ENCODE peak calls at places on chromosomes 12 and 14, in six cellular contexts. V is K562, K is lower leg skin, B is GM12878, M is breast epithelium, J is A549. T is an unnamed sample.

GRCh38 chr12:116595186-116595585 is 36.0 kb downstream of the MAP1LC3B2 start:
- DNase-seq in K (peak), V (no peak), M (no peak), J (no peak), B (no peak), T (no peak)

GRCh38 chr12:75759842-75760260 is 248.4 kb upstream of the KRR1 start:
- DNase-seq in M (no peak), K (no peak), V (no peak), B (no peak), J (peak), T (no peak)

GRCh38 chr14:90454041-90455000 is 57.5 kb downstream of the CALM1 start:
- DNase-seq in J (peak), B (no peak), K (peak), V (peak), M (no peak), T (peak)

GRCh38 chr12:124184456-124184855 is 110.4 kb upstream of the RFLNA start:
- DNase-seq in M (no peak), V (no peak), J (no peak), K (no peak), B (no peak), T (no peak)

GRCh38 chr14:89382487-89383170 is 34.4 kb downstream of the FOXN3 start:
- DNase-seq in B (no peak), V (no peak), K (no peak), J (no peak), M (no peak), T (no peak)

GRCh38 chr14:105392161-105393090 is 5.9 kb upstream of the TEX22 start:
- DNase-seq in K (no peak), B (no peak), M (no peak), V (no peak), J (no peak), T (peak)

GRCh38 chr12:32896438-32897275 is at the start of gene PKP2:
- DNase-seq in K (peak), V (peak), M (peak), B (no peak), J (peak), T (peak)

GRCh38 chr12:120847392-120848157 is 56.6 kb downstream of the SPPL3 start:
- DNase-seq in K (no peak), B (peak), J (no peak), M (no peak), V (no peak), T (no peak)

GRCh38 chr14:73250781-73251500 is 13.6 kb downstream of the PAPLN start:
- DNase-seq in J (no peak), M (no peak), V (no peak), K (no peak), B (no peak), T (no peak)

GRCh38 chr14:99752486-99753121 is 40.6 kb upstream of the EML1 start:
- DNase-seq in J (peak), M (no peak), K (no peak), V (no peak), B (no peak), T (peak)

GRCh38 chr14:33275879-33276278 is 337.2 kb downstream of the NPAS3 start:
- DNase-seq in B (no peak), M (no peak), J (no peak), V (no peak), K (no peak), T (no peak)

GRCh38 chr14:95388699-95389098 is 69.0 kb upstream of the CLMN start:
- DNase-seq in V (no peak), K (no peak), B (no peak), J (no peak), M (no peak), T (no peak)

GRCh38 chr12:87518508-87518907 is 510.7 kb downstream of the C12orf50 start:
- DNase-seq in V (no peak), M (no peak), B (no peak), K (no peak), J (no peak), T (no peak)

GRCh38 chr12:126346087-126346486 is 1280.9 kb downstream of the AACS start:
- DNase-seq in V (no peak), K (no peak), B (no peak), J (no peak), M (no peak), T (no peak)

GRCh38 chr12:31005944-31006361 is 67.7 kb upstream of the DDX11 start:
- DNase-seq in V (no peak), K (no peak), J (peak), B (no peak), M (no peak), T (peak)

GRCh38 chr12:112946236-112947000 is 8.1 kb downstream of the OAS3 start:
- DNase-seq in J (no peak), K (no peak), B (no peak), V (no peak), M (no peak), T (no peak)

GRCh38 chr14:92751819-92752218 is 3.4 kb upstream of the LGMN start:
- DNase-seq in M (no peak), V (no peak), B (no peak), K (no peak), J (no peak), T (no peak)

GRCh38 chr14:77549451-77549850 is 50.8 kb upstream of the ISM2 start:
- DNase-seq in K (no peak), B (no peak), M (no peak), J (no peak), V (no peak), T (no peak)

GRCh38 chr14:105177082-105177481 is 4.0 kb downstream of the NUDT14 start:
- DNase-seq in B (no peak), K (no peak), M (no peak), J (no peak), V (no peak), T (no peak)

GRCh38 chr14:74599946-74600345 is 12.1 kb downstream of the LTBP2 start:
- DNase-seq in V (no peak), M (no peak), J (no peak), B (no peak), K (no peak), T (no peak)

GRCh38 chr12:102061096-102061555 is 665 bp downstream of the WASHC3 start:
- DNase-seq in M (no peak), V (no peak), J (no peak), B (peak), K (no peak), T (no peak)

GRCh38 chr12:52543985-52544888 is 8.7 kb downstream of the KRT71 start:
- DNase-seq in M (no peak), K (no peak), J (peak), B (no peak), V (peak), T (no peak)

GRCh38 chr14:68762944-68763831 is 29.7 kb downstream of the ZFP36L1 start:
- DNase-seq in K (no peak), B (no peak), J (no peak), V (peak), M (no peak), T (peak)

GRCh38 chr14:68248481-68249255 is 429.1 kb downstream of the RAD51B start:
- DNase-seq in J (peak), V (no peak), M (no peak), K (no peak), B (peak), T (no peak)

GRCh38 chr12:94616217-94616729 is 34.1 kb downstream of the TMCC3 start:
- DNase-seq in J (peak), K (no peak), M (no peak), B (no peak), V (peak), T (no peak)

GRCh38 chr14:68760771-68761170 is 32.1 kb downstream of the ZFP36L1 start:
- DNase-seq in V (no peak), M (no peak), B (no peak), K (no peak), J (no peak), T (no peak)

GRCh38 chr14:95097385-95097784 is 59.9 kb downstream of the DICER1 start:
- DNase-seq in M (no peak), V (no peak), B (no peak), K (no peak), J (no peak), T (no peak)

GRCh38 chr12:66493841-66494240 is 185.0 kb downstream of the GRIP1 start:
- DNase-seq in K (no peak), V (no peak), J (no peak), M (no peak), B (no peak), T (no peak)

GRCh38 chr14:75646762-75647161 is 13.9 kb downstream of the ERG28 start:
- DNase-seq in M (no peak), V (no peak), K (no peak), J (no peak), B (no peak), T (peak)

GRCh38 chr12:24499151-24500146 is 449.5 kb downstream of the BCAT1 start:
- DNase-seq in V (no peak), J (no peak), B (no peak), M (no peak), K (no peak), T (no peak)

GRCh38 chr12:93047118-93047517 is 118.0 kb upstream of the EEA1 start:
- DNase-seq in K (no peak), B (no peak), M (no peak), V (no peak), J (no peak), T (no peak)

GRCh38 chr12:31033681-31034080 is 40.0 kb upstream of the DDX11 start:
- DNase-seq in V (no peak), M (no peak), K (no peak), J (no peak), B (no peak), T (no peak)

GRCh38 chr12:67320614-67321305 is 51.6 kb downstream of the CAND1 start:
- DNase-seq in K (no peak), V (no peak), J (no peak), M (no peak), B (no peak), T (no peak)

GRCh38 chr12:76277480-76277879 is 70.7 kb downstream of the BBS10 start:
- DNase-seq in M (no peak), K (no peak), J (no peak), B (no peak), V (no peak), T (no peak)

GRCh38 chr12:122526683-122527477 is at the start of the genes KNTC1 and RSRC2:
- DNase-seq in B (peak), V (peak), J (peak), M (peak), K (peak), T (peak)

GRCh38 chr12:122528992-122529391 is 1.9 kb downstream of the KNTC1 start:
- DNase-seq in M (no peak), B (no peak), V (no peak), J (no peak), K (no peak), T (no peak)

GRCh38 chr12:122523846-122524718 is 2.7 kb downstream of the RSRC2 start:
- DNase-seq in B (no peak), M (no peak), V (no peak), K (no peak), J (no peak), T (no peak)

GRCh38 chr12:122528582-122528981 is 1.5 kb downstream of the KNTC1 start:
- DNase-seq in J (no peak), V (no peak), M (no peak), B (no peak), K (no peak), T (no peak)

GRCh38 chr12:122527478-122527944 is 462 bp downstream of the KNTC1 start:
- DNase-seq in K (no peak), M (no peak), V (peak), J (peak), B (no peak), T (no peak)
- TF ChIP-seq POLR2A in K (no peak), M (no peak), V (no peak), J (no peak), B (no peak), T (no peak)

DNA sequence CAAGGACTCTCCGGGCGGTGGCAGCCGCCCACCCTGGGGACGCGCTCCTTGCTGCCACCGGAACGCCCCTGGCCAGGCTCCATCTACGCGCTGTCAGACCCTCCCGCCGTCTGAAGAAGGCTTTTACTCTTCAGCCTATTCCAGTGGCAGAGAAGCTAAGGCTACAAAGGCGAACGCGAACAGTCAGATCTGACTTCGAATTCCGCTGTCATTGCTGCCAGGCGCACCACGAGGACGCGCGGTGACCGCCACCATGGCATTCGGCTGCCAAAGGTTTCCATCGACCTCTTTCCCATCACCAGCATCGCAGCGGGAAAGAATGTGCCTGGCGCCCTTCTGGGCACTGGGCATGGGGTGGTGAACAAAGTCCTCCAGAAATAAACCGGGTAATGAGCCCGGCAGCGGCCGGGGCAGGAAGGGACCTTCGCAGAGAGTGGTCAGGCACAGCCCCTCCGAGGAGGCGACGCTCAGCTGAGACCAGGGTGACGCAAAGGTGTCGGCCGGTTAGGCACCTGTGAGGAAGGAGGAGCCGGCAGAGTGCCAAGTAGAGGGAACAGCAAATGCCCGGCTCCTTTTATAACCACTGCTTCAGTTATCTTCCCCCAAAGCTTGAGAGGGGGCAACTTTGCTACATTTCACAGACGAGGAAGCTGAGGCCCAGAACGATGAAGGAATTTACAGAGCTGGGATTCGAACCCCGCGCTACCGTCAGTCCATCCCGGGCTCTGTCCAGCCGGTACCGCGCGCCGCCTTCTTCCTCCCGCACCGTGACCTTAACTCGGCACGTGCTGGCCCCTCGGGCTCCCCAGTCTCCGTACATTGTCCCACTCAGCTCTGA is 1.9 kb upstream of the RFX4 start:
- DNase-seq in J (no peak), V (no peak), M (no peak), K (no peak), B (no peak), T (no peak)
- TF ChIP-seq POLR2A in J (no peak), V (no peak), M (no peak), K (no peak), B (no peak), T (no peak)

DNA sequence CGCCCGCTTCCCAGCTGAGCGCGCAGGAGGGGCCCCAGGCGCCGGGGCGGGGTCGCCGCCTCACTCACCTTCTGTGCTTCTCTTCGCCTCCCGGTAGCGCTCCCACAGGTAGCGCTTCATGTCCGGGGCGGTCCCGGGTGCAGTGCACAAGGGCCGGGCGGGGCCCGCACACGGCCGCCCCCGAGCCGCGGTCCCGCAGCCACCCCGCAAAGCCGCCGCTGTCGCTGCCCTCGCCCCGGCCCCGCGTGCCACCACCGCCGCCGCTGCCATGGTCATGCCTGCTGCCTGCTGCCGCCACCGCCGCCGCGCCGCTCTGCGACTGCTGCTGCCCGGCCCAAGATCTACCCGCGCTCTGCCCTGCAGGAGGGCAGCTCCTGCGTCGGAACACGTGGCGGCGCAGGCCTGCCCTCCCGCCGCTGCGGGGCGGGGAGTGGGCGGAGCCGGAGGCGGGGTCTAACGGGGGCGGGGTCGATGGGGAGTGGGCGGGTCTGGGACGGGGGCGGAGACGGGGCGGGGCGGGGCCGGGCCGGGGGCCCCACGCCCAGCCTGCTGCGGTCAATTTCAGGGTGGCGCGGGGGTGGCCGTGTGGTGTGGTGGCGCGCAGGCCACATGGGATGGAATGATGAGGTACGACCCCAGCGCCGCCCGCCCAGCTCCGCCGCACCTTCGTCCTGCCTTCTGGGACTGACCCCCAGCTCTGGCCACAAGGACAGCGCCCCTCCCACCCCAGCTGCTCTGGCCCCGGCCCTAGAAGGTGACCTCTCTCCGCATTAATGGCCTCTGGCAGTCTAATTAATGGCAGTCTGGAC is at the start of gene NT5DC3:
- DNase-seq in B (peak), V (peak), J (peak), K (peak), M (peak), T (peak)
- TF ChIP-seq POLR2A in B (peak), V (peak), J (peak), K (no peak), M (peak), T (peak)

DNA sequence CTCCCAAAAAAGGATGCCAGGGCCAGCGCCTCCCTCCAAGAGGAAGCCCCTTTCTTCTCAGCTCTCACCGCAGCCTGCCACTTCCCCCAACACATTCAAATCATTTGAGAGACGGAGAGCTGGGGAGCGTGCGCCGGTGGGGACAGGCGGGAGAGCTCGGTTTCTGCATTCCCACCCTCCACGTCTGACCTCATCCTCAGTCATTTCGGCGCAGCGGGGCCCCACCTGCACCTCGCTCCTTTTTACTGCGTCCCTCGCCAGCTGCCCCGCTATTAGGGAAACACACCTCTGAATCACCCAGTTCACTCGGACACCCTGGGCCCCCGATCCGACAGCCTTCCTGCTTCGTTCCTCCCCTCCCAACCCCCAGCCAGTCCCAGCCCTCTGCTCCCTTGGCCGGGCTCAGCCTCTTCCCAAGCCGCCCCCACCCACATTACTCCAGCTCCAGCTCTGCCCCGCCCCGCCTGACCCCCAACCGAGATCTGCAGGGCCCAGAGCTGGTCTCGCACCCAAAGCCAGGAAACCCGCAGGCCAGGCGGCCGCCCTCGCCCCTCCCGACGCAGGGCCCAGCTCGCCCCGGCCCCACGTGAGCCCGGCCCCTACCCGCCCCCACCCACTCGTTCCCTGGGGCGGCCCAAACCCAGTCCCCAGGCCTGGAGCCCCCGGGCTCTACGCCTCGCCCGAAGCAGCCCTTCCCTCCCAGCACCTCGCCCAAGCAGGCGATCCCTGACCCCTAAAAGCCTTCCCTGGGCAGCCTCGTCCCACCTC is 797 bp downstream of the CORO1C start:
- DNase-seq in M (peak), K (peak), B (no peak), V (peak), J (peak), T (peak)
- TF ChIP-seq POLR2A in M (peak), K (no peak), B (peak), V (peak), J (no peak), T (peak)

GRCh38 chr12:6074979-6075585 is 49.4 kb downstream of the VWF start:
- DNase-seq in J (no peak), V (no peak), B (no peak), K (no peak), M (no peak), T (no peak)
- TF ChIP-seq POLR2A in J (no peak), V (no peak), B (no peak), K (no peak), M (no peak), T (peak)

GRCh38 chr12:108320503-108321293 is 18.4 kb downstream of the CMKLR1 start:
- DNase-seq in M (no peak), V (no peak), J (no peak), K (no peak), B (peak), T (no peak)
- TF ChIP-seq POLR2A in M (no peak), V (no peak), J (no peak), K (no peak), B (peak), T (no peak)

GRCh38 chr12:65170245-65170881 is 980 bp downstream of the LEMD3 start:
- DNase-seq in J (peak), V (peak), M (peak), B (no peak), K (peak), T (peak)
- TF ChIP-seq POLR2A in J (no peak), V (no peak), M (no peak), B (peak), K (no peak), T (peak)

DNA sequence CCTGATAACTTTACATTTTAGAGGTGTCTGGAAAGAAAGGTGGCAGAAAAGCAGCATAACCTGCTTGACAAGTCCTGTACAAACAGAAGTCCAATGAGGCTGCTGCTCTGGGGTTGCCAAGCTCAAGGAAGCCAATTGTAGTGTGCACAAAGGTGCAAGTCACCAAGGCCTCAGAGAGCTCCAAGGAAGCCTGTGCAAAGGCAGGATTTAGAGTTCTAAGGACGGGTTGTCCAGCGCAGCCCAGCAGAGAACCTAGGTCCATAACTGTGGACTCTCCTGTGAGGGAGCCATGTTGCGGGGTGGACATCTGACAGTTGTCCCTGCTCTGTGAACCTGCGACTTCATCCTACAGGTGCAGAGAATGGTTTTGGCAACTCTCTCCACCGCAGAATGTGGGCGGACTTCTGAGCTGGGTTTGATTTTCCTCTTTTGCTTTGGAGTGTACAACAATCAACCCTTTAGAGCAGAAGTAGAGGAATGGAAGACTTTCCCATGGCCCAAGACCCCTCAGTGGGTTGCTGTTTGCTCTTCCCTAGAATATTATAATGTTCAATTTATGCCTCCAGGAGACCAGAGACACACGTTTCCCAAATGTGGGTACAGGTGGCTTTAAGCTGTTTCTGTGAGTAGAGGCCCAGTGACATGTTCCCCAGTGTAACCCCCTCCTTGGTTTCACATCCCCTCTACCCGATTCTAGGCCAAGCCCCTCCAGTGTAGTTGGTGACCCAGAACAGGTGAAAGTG is 81.0 kb downstream of the ETV6 start:
- DNase-seq in M (peak), K (peak), B (peak), J (no peak), V (no peak), T (no peak)
- TF ChIP-seq POLR2A in M (no peak), K (no peak), B (peak), J (no peak), V (no peak), T (no peak)

T was measured in right lobe of liver.